ENCODE peak calls at places on chromosomes 3 and 15, in seven cellular contexts. P, F, O, A, R, S and T are unnamed samples.

GRCh38 chr15:57525581-57525980 is 66.1 kb upstream of the MYZAP start:
- DNase-seq in O (no peak), P (no peak), F (no peak), S (no peak), R (no peak), A (no peak), T (no peak)

GRCh38 chr3:12973827-12974226 is 99.4 kb downstream of the IQSEC1 start:
- DNase-seq in O (no peak), R (no peak), A (no peak), F (no peak), S (no peak), P (no peak), T (no peak)

GRCh38 chr3:69182588-69183299 is 60.3 kb upstream of the LMOD3 start:
- DNase-seq in F (no peak), P (no peak), A (no peak), R (no peak), S (no peak), O (no peak), T (no peak)

GRCh38 chr15:41507820-41508290 is 5.8 kb downstream of the LTK start:
- DNase-seq in P (no peak), O (no peak), S (no peak), R (no peak), A (no peak), F (no peak), T (no peak)

GRCh38 chr15:40847225-40847961 is 3.5 kb downstream of the SPINT1 start:
- DNase-seq in F (peak; percentile 95), O (peak; percentile 55), P (peak; percentile 76), A (no peak), S (no peak), R (no peak), T (no peak)

GRCh38 chr3:117846238-117846637 is 1136.7 kb downstream of the TUSC7 start:
- DNase-seq in A (no peak), P (no peak), R (no peak), F (no peak), S (no peak), O (no peak), T (no peak)

GRCh38 chr3:134009345-134010000 is 20.3 kb downstream of the SLCO2A1 start:
- DNase-seq in R (no peak), F (no peak), P (no peak), A (no peak), S (no peak), O (no peak), T (no peak)

GRCh38 chr3:197486861-197487260 is 68.9 kb downstream of the BDH1 start:
- DNase-seq in F (no peak), P (no peak), R (no peak), A (no peak), O (no peak), S (no peak), T (no peak)

GRCh38 chr3:134373278-134373941 is 837 bp downstream of the AMOTL2 start:
- DNase-seq in R (no peak), F (no peak), O (no peak), S (peak; percentile 80), P (peak; percentile 76), A (peak; percentile 82), T (peak; percentile 81)

GRCh38 chr3:152578769-152579168 is 256.2 kb upstream of the P2RY1 start:
- DNase-seq in O (no peak), R (no peak), A (no peak), P (no peak), F (no peak), S (no peak), T (no peak)

GRCh38 chr3:190338717-190339116 is 16.5 kb upstream of the CLDN1 start:
- DNase-seq in F (no peak), O (no peak), S (no peak), A (no peak), R (no peak), P (no peak), T (no peak)